ENCODE peak calls at places on chromosomes 3 and 15, in seven cellular contexts. U is posterior cingulate gyrus; P is iris pigment epithelial cell; Q is CD8-positive, alpha-beta memory T cell; V is SK-N-SH; F is activated T-cell treated with anti-CD3 and anti-CD28 coated beads, Interleukin-2, amount 50 U/mL, for 48 hours; H is activated CD4-positive, alpha-beta T cell treated with anti-CD3 and anti-CD28 coated beads, Interleukin-2, amount 50 U/mL, for 24 hours. J is an unnamed sample.

GRCh38 chr3:111737712-111738097 is 121.4 kb upstream of the PHLDB2 start:
- DNase-seq in U (no peak), P (peak; percentile 100), F (no peak), H (no peak), V (no peak), Q (no peak), J (no peak)

GRCh38 chr15:92882697-92883642 is 17.2 kb upstream of the CHD2 start:
- DNase-seq in P (no peak), F (peak; percentile 63), V (peak; percentile 65), H (no peak), Q (peak; percentile 4), U (no peak), J (peak; percentile 52)

GRCh38 chr3:183013857-183014256 is 33.5 kb upstream of the DCUN1D1 start:
- DNase-seq in H (no peak), F (no peak), P (no peak), U (no peak), Q (no peak), V (no peak), J (no peak)

GRCh38 chr3:102471001-102471400 is 36.2 kb downstream of the ZPLD1 start:
- DNase-seq in Q (no peak), H (no peak), U (no peak), V (no peak), F (no peak), P (no peak), J (no peak)

GRCh38 chr3:106345353-106346027 is 476.7 kb upstream of the CBLB start:
- DNase-seq in Q (no peak), H (no peak), U (no peak), F (no peak), P (peak; percentile 99), V (no peak), J (no peak)

GRCh38 chr15:58329781-58330467 is 101.9 kb upstream of the LIPC start:
- DNase-seq in Q (no peak), P (no peak), U (no peak), H (no peak), V (no peak), F (no peak), J (no peak)

GRCh38 chr3:9903238-9903624 is 583 bp downstream of the IL17RE start:
- DNase-seq in P (no peak), V (no peak), F (no peak), Q (no peak), H (no peak), U (no peak), J (no peak)

GRCh38 chr3:29697989-29698388 is 417.1 kb downstream of the RBMS3 start:
- DNase-seq in Q (no peak), V (no peak), P (peak; percentile 60), H (no peak), F (no peak), U (no peak), J (no peak)

GRCh38 chr3:191388823-191389222 is 58.5 kb upstream of the UTS2B start:
- DNase-seq in H (no peak), V (no peak), F (no peak), U (no peak), P (no peak), Q (no peak), J (no peak)

GRCh38 chr15:99504071-99504822 is 61.5 kb upstream of the MEF2A start:
- DNase-seq in F (peak; percentile 38), U (no peak), Q (no peak), V (no peak), P (no peak), H (no peak), J (no peak)

GRCh38 chr3:3798641-3799113 is 554 bp upstream of the LRRN1 start:
- DNase-seq in F (peak; percentile 61), H (no peak), U (peak; percentile 22), V (peak; percentile 66), P (peak; percentile 3), Q (no peak), J (peak; percentile 60)

GRCh38 chr3:146626384-146627122 is 21.4 kb upstream of the PLSCR5 start:
- DNase-seq in F (no peak), U (no peak), H (no peak), Q (no peak), V (no peak), P (no peak), J (no peak)

GRCh38 chr15:99842071-99842470 is 108.8 kb upstream of the LYSMD4 start:
- DNase-seq in Q (no peak), H (no peak), F (no peak), P (no peak), V (no peak), U (no peak), J (no peak)

GRCh38 chr3:114178770-114179368 is at the start of gene DRD3:
- DNase-seq in H (no peak), P (peak; percentile 31), V (no peak), Q (no peak), F (no peak), U (no peak), J (no peak)

GRCh38 chr3:197196192-197196591 is 102.2 kb downstream of the DLG1 start:
- DNase-seq in P (no peak), H (no peak), U (no peak), F (no peak), V (no peak), Q (no peak), J (no peak)

GRCh38 chr15:89088605-89089315 is 504 bp downstream of the ABHD2 start:
- DNase-seq in V (no peak), H (no peak), P (no peak), F (no peak), U (no peak), Q (no peak), J (no peak)

GRCh38 chr3:23129817-23130216 is 73.3 kb upstream of the UBE2E2 start:
- DNase-seq in Q (no peak), H (no peak), F (no peak), P (no peak), U (no peak), V (no peak), J (no peak)